ENCODE peak calls at places on chromosome 17, in seven cellular contexts. E, U, S, P, I, J and F are unnamed samples.

GRCh38 chr17:1461193-1461944 is 5.3 kb upstream of the CRK start:
- DNase-seq in E (no peak), U (no peak), S (no peak), P (no peak), I (no peak), J (no peak), F (no peak)

GRCh38 chr17:4968916-4969550 is 1.4 kb upstream of the SPAG7 start:
- DNase-seq in E (peak; percentile 74), U (peak; percentile 96), S (no peak), P (no peak), I (no peak), J (peak; percentile 97), F (no peak)

GRCh38 chr17:81399481-81400153 is 4.4 kb downstream of the BAHCC1 start:
- DNase-seq in E (no peak), U (no peak), S (no peak), P (no peak), I (no peak), J (no peak), F (peak; percentile 63)

GRCh38 chr17:29855686-29856085 is 74.3 kb downstream of the SSH2 start:
- DNase-seq in E (no peak), U (peak; percentile 64), S (no peak), P (no peak), I (no peak), J (peak; percentile 41), F (no peak)

GRCh38 chr17:33228548-33228947 is 64.5 kb downstream of the ASIC2 start:
- DNase-seq in E (no peak), U (no peak), S (no peak), P (no peak), I (no peak), J (no peak), F (no peak)

GRCh38 chr17:75380315-75380714 is 25.2 kb downstream of the GRB2 start:
- DNase-seq in E (no peak), U (no peak), S (no peak), P (no peak), I (no peak), J (no peak), F (no peak)

GRCh38 chr17:64687959-64688358 is 25.9 kb upstream of the SMURF2 start:
- DNase-seq in E (no peak), U (peak; percentile 21), S (no peak), P (no peak), I (no peak), J (peak; percentile 82), F (no peak)

GRCh38 chr17:40480501-40481003 is 20.9 kb downstream of the TNS4 start:
- DNase-seq in E (no peak), U (no peak), S (no peak), P (no peak), I (no peak), J (no peak), F (peak; percentile 51)

GRCh38 chr17:2926019-2926650 is 129.9 kb downstream of the RAP1GAP2 start:
- DNase-seq in E (no peak), U (no peak), S (no peak), P (no peak), I (no peak), J (peak; percentile 58), F (no peak)

GRCh38 chr17:8387914-8388651 is 5.1 kb upstream of the RPL26 start:
- DNase-seq in E (peak; percentile 14), U (no peak), S (no peak), P (no peak), I (no peak), J (no peak), F (no peak)

GRCh38 chr17:66255112-66255511 is 25.9 kb upstream of the APOH start:
- DNase-seq in E (no peak), U (peak; percentile 88), S (no peak), P (no peak), I (no peak), J (peak; percentile 62), F (peak; percentile 11)

GRCh38 chr17:40958086-40958953 is 8.4 kb downstream of the KRT39 start:
- DNase-seq in E (no peak), U (no peak), S (no peak), P (no peak), I (no peak), J (no peak), F (no peak)

GRCh38 chr17:46035112-46035818 is 36.2 kb downstream of the STH start:
- DNase-seq in E (no peak), U (no peak), S (no peak), P (no peak), I (no peak), J (no peak), F (no peak)

GRCh38 chr17:20281860-20282259 is 185.5 kb downstream of the LGALS9B start:
- DNase-seq in E (no peak), U (no peak), S (peak; percentile 16), P (peak; percentile 46), I (peak; percentile 82), J (no peak), F (peak; percentile 74)

GRCh38 chr17:15892679-15893332 is 52.1 kb upstream of the ADORA2B start:
- DNase-seq in E (no peak), U (peak; percentile 46), S (no peak), P (no peak), I (no peak), J (peak; percentile 90), F (no peak)

GRCh38 chr17:74037320-74037719 is 166.2 kb upstream of the RPL38 start:
- DNase-seq in E (no peak), U (peak; percentile 34), S (no peak), P (no peak), I (no peak), J (no peak), F (no peak)

GRCh38 chr17:5418858-5419355 is 555 bp downstream of the NUP88 start:
- DNase-seq in E (no peak), U (peak; percentile 27), S (no peak), P (peak; percentile 24), I (no peak), J (peak; percentile 55), F (no peak)

GRCh38 chr17:37742762-37743611 is 1.9 kb downstream of the HNF1B start:
- DNase-seq in E (no peak), U (no peak), S (no peak), P (no peak), I (no peak), J (no peak), F (no peak)

GRCh38 chr17:70629902-70630301 is 460.6 kb downstream of the KCNJ2 start:
- DNase-seq in E (no peak), U (peak; percentile 14), S (no peak), P (no peak), I (no peak), J (no peak), F (no peak)

GRCh38 chr17:3011891-3012290 is 51.5 kb downstream of the OR1D5 start:
- DNase-seq in E (no peak), U (no peak), S (no peak), P (no peak), I (no peak), J (no peak), F (no peak)

GRCh38 chr17:40307001-40307690 is 1.8 kb upstream of the RARA start:
- DNase-seq in E (peak; percentile 64), U (peak; percentile 81), S (no peak), P (no peak), I (no peak), J (peak; percentile 50), F (no peak)

GRCh38 chr17:76855105-76855504 is 13.1 kb upstream of the MGAT5B start:
- DNase-seq in E (no peak), U (no peak), S (no peak), P (no peak), I (no peak), J (no peak), F (no peak)
- H3K4me1 ChIP-seq in E (no peaks in the 10 kb centered on the region), U (no peaks in the 10 kb centered on the region), S (no peaks in the 10 kb centered on the region), P (no peaks in the 10 kb centered on the region), I (no peaks in the 10 kb centered on the region), J (no peaks in the 10 kb centered on the region), F (no peaks in the 10 kb centered on the region)

DNA sequence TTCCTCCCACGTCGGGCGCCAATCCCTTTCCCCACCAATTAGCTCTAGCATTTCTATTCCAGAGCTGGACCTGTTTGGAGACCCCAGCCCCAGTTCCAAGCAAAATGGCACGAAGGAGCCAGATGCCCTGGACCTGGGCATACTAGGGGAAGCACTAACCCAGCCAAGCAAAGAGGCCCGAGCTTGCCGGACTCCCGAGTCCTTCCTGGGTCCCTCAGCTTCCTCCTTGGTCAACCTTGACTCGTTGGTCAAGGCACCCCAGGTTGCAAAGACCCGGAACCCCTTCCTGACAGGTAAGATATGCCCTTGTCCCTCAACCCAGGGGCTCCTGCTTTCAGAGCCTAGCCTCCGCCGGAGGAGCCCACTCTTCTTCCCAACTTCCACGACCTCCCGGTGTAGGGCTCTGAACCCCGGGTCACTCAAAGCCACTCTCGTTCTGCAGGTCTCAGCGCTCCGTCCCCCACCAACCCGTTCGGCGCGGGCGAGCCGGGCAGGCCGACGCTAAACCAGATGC is 5.5 kb upstream of the SPATA20 start:
- DNase-seq in E (no peak), U (no peak), S (no peak), P (no peak), I (no peak), J (no peak), F (no peak)
- H3K4me1 ChIP-seq in E (peaks cover 20% of the 10 kb centered on the region), U (peaks cover 12% of the 10 kb centered on the region), S (peaks cover 16% of the 10 kb centered on the region), P (peaks cover 25% of the 10 kb centered on the region), I (peaks cover 21% of the 10 kb centered on the region), J (peaks cover 16% of the 10 kb centered on the region), F (no peaks in the 10 kb centered on the region)

GRCh38 chr17:17414316-17414937 is 62.4 kb upstream of the MED9 start:
- DNase-seq in E (peak; percentile 64), U (peak; percentile 78), S (no peak), P (peak; percentile 64), I (peak; percentile 28), J (peak; percentile 70), F (no peak)
- H3K4me1 ChIP-seq in E (no peaks in the 10 kb centered on the region), U (no peaks in the 10 kb centered on the region), S (no peaks in the 10 kb centered on the region), P (peaks cover 22% of the 10 kb centered on the region), I (peaks cover 21% of the 10 kb centered on the region), J (peaks cover 40% of the 10 kb centered on the region), F (peaks cover 42% of the 10 kb centered on the region)

GRCh38 chr17:47720754-47721533 is 12.1 kb upstream of the TBX21 start:
- DNase-seq in E (no peak), U (peak; percentile 25), S (no peak), P (no peak), I (no peak), J (peak; percentile 16), F (no peak)
- H3K4me1 ChIP-seq in E (peaks cover 12% of the 10 kb centered on the region), U (no peaks in the 10 kb centered on the region), S (no peaks in the 10 kb centered on the region), P (peaks cover 13% of the 10 kb centered on the region), I (peaks cover 8% of the 10 kb centered on the region), J (peaks cover 40% of the 10 kb centered on the region), F (no peaks in the 10 kb centered on the region)

DNA sequence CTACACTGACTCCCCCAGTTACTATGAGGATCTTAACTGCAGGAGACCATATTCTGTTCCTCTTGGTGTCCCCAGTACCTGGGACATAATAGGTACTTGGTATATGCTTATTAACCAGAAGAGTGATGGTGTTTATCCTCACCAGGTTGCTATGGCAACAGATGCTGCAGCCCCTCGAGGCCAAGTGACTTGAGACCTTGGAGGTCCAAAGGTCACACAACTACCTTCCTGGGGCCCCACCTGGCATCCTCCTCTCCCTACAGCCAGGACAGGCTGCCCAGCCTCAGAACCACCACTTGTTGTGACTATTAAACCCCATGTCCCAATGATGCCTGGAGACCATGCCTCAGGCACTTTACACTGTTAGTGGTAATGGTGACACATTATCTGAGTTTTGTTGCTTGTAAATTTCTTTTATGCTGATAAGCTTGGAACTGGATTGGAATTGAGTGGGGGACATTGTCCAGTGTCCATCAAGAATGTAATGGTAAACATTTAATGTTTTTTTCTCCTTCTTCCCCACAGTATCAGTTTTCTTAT is 189.4 kb downstream of the CCDC182 start:
- DNase-seq in E (no peak), U (no peak), S (no peak), P (no peak), I (no peak), J (no peak), F (no peak)
- H3K4me1 ChIP-seq in E (peaks cover 45% of the 10 kb centered on the region), U (peaks cover 27% of the 10 kb centered on the region), S (peaks cover 27% of the 10 kb centered on the region), P (peaks cover 21% of the 10 kb centered on the region), I (peaks cover 7% of the 10 kb centered on the region), J (peaks cover 42% of the 10 kb centered on the region), F (peaks cover 41% of the 10 kb centered on the region)